ENCODE peak calls at places on chromosome 9, in ten cellular contexts. One of them, this sample, is unnamed.

GRCh38 chr9:76198336-76198735 is 195.9 kb downstream of the RFK start:
- DNase-seq in suprapubic skin: no peak
- DNase-seq in astrocyte of the spinal cord: peak
- DNase-seq in H1: no peak
- DNase-seq in cardiac fibroblast: peak
- DNase-seq in heart left ventricle: no peak
- DNase-seq in A549: no peak
- DNase-seq in testis: no peak
- DNase-seq in ovary: peak
- DNase-seq in AG10803: peak
- DNase-seq in this sample: no peak

GRCh38 chr9:113299800-113300292 is 3.3 kb downstream of the RNF183 start:
- DNase-seq in AG10803: no peak
- DNase-seq in suprapubic skin: no peak
- DNase-seq in ovary: no peak
- DNase-seq in H1: no peak
- DNase-seq in astrocyte of the spinal cord: no peak
- DNase-seq in A549: no peak
- DNase-seq in cardiac fibroblast: peak
- DNase-seq in heart left ventricle: no peak
- DNase-seq in testis: no peak
- DNase-seq in this sample: no peak

GRCh38 chr9:110995511-110996340 is 42.5 kb downstream of the LPAR1 start:
- DNase-seq in testis: no peak
- DNase-seq in heart left ventricle: no peak
- DNase-seq in H1: no peak
- DNase-seq in AG10803: peak
- DNase-seq in cardiac fibroblast: peak
- DNase-seq in ovary: no peak
- DNase-seq in suprapubic skin: no peak
- DNase-seq in A549: no peak
- DNase-seq in astrocyte of the spinal cord: peak
- DNase-seq in this sample: no peak

GRCh38 chr9:135095470-135096407 is 8.3 kb downstream of the OLFM1 start:
- DNase-seq in A549: no peak
- DNase-seq in suprapubic skin: no peak
- DNase-seq in heart left ventricle: no peak
- DNase-seq in astrocyte of the spinal cord: no peak
- DNase-seq in ovary: no peak
- DNase-seq in testis: no peak
- DNase-seq in AG10803: no peak
- DNase-seq in H1: no peak
- DNase-seq in cardiac fibroblast: no peak
- DNase-seq in this sample: no peak

GRCh38 chr9:91474656-91475055 is 51.0 kb upstream of the NFIL3 start:
- DNase-seq in testis: no peak
- DNase-seq in heart left ventricle: no peak
- DNase-seq in cardiac fibroblast: peak
- DNase-seq in AG10803: no peak
- DNase-seq in suprapubic skin: no peak
- DNase-seq in ovary: no peak
- DNase-seq in H1: no peak
- DNase-seq in astrocyte of the spinal cord: no peak
- DNase-seq in A549: no peak
- DNase-seq in this sample: no peak

GRCh38 chr9:135198144-135198543 is 110.7 kb downstream of the OLFM1 start:
- DNase-seq in H1: no peak
- DNase-seq in heart left ventricle: no peak
- DNase-seq in suprapubic skin: no peak
- DNase-seq in A549: no peak
- DNase-seq in AG10803: no peak
- DNase-seq in cardiac fibroblast: no peak
- DNase-seq in testis: no peak
- DNase-seq in ovary: no peak
- DNase-seq in astrocyte of the spinal cord: no peak
- DNase-seq in this sample: no peak

GRCh38 chr9:126690431-126691051 is 76.8 kb downstream of the LMX1B start:
- DNase-seq in heart left ventricle: peak
- DNase-seq in A549: peak
- DNase-seq in testis: peak
- DNase-seq in cardiac fibroblast: peak
- DNase-seq in ovary: no peak
- DNase-seq in astrocyte of the spinal cord: no peak
- DNase-seq in suprapubic skin: no peak
- DNase-seq in H1: peak
- DNase-seq in AG10803: no peak
- DNase-seq in this sample: no peak

GRCh38 chr9:68851657-68852056 is 146.6 kb downstream of the PIP5K1B start:
- DNase-seq in cardiac fibroblast: peak
- DNase-seq in A549: no peak
- DNase-seq in heart left ventricle: no peak
- DNase-seq in H1: no peak
- DNase-seq in testis: no peak
- DNase-seq in suprapubic skin: no peak
- DNase-seq in AG10803: peak
- DNase-seq in ovary: no peak
- DNase-seq in astrocyte of the spinal cord: no peak
- DNase-seq in this sample: no peak

GRCh38 chr9:107948086-107948485 is 458.5 kb upstream of the KLF4 start:
- DNase-seq in AG10803: peak
- DNase-seq in ovary: no peak
- DNase-seq in H1: no peak
- DNase-seq in A549: no peak
- DNase-seq in astrocyte of the spinal cord: no peak
- DNase-seq in testis: no peak
- DNase-seq in cardiac fibroblast: peak
- DNase-seq in heart left ventricle: no peak
- DNase-seq in suprapubic skin: no peak
- DNase-seq in this sample: no peak

GRCh38 chr9:108445431-108446018 is 410.3 kb downstream of the ACTL7B start:
- DNase-seq in astrocyte of the spinal cord: no peak
- DNase-seq in testis: no peak
- DNase-seq in heart left ventricle: no peak
- DNase-seq in ovary: no peak
- DNase-seq in AG10803: no peak
- DNase-seq in cardiac fibroblast: no peak
- DNase-seq in H1: no peak
- DNase-seq in suprapubic skin: no peak
- DNase-seq in A549: no peak
- DNase-seq in this sample: no peak

GRCh38 chr9:20838218-20838617 is 154.2 kb downstream of the FOCAD start:
- DNase-seq in ovary: no peak
- DNase-seq in cardiac fibroblast: peak
- DNase-seq in H1: no peak
- DNase-seq in testis: no peak
- DNase-seq in astrocyte of the spinal cord: peak
- DNase-seq in A549: no peak
- DNase-seq in heart left ventricle: no peak
- DNase-seq in suprapubic skin: no peak
- DNase-seq in AG10803: peak
- DNase-seq in this sample: no peak

GRCh38 chr9:86660146-86660545 is 287.2 kb downstream of the GAS1 start:
- DNase-seq in testis: no peak
- DNase-seq in H1: no peak
- DNase-seq in AG10803: peak
- DNase-seq in cardiac fibroblast: peak
- DNase-seq in A549: no peak
- DNase-seq in astrocyte of the spinal cord: peak
- DNase-seq in heart left ventricle: no peak
- DNase-seq in suprapubic skin: no peak
- DNase-seq in ovary: no peak
- DNase-seq in this sample: no peak

GRCh38 chr9:114482602-114483001 is 22.7 kb downstream of the WHRN start:
- DNase-seq in ovary: no peak
- DNase-seq in suprapubic skin: no peak
- DNase-seq in heart left ventricle: peak
- DNase-seq in astrocyte of the spinal cord: no peak
- DNase-seq in A549: no peak
- DNase-seq in H1: no peak
- DNase-seq in cardiac fibroblast: no peak
- DNase-seq in testis: peak
- DNase-seq in AG10803: no peak
- DNase-seq in this sample: no peak

GRCh38 chr9:108310202-108310601 is 545.6 kb downstream of the ACTL7B start:
- DNase-seq in H1: no peak
- DNase-seq in AG10803: no peak
- DNase-seq in ovary: no peak
- DNase-seq in A549: no peak
- DNase-seq in heart left ventricle: no peak
- DNase-seq in cardiac fibroblast: no peak
- DNase-seq in testis: no peak
- DNase-seq in astrocyte of the spinal cord: no peak
- DNase-seq in suprapubic skin: no peak
- DNase-seq in this sample: no peak

GRCh38 chr9:73434826-73435225 is 283.2 kb downstream of the ANXA1 start:
- DNase-seq in heart left ventricle: no peak
- DNase-seq in astrocyte of the spinal cord: no peak
- DNase-seq in suprapubic skin: no peak
- DNase-seq in H1: no peak
- DNase-seq in testis: no peak
- DNase-seq in AG10803: no peak
- DNase-seq in cardiac fibroblast: no peak
- DNase-seq in ovary: no peak
- DNase-seq in A549: no peak
- DNase-seq in this sample: no peak
- H3K4me3 ChIP-seq in heart left ventricle: no peak
- H3K4me3 ChIP-seq in astrocyte of the spinal cord: no peak
- H3K4me3 ChIP-seq in suprapubic skin: no peak
- H3K4me3 ChIP-seq in H1: no peak
- H3K4me3 ChIP-seq in testis: no peak
- H3K4me3 ChIP-seq in AG10803: no peak
- H3K4me3 ChIP-seq in cardiac fibroblast: no peak
- H3K4me3 ChIP-seq in ovary: no peak
- H3K4me3 ChIP-seq in A549: no peak
- H3K4me3 ChIP-seq in this sample: no peak

GRCh38 chr9:130833324-130833990 is 1.6 kb upstream of the ABL1 start:
- DNase-seq in A549: no peak
- DNase-seq in ovary: no peak
- DNase-seq in heart left ventricle: peak
- DNase-seq in H1: no peak
- DNase-seq in AG10803: peak
- DNase-seq in astrocyte of the spinal cord: peak
- DNase-seq in suprapubic skin: no peak
- DNase-seq in cardiac fibroblast: peak
- DNase-seq in testis: no peak
- DNase-seq in this sample: no peak
- H3K4me3 ChIP-seq in A549: no peak
- H3K4me3 ChIP-seq in ovary: no peak
- H3K4me3 ChIP-seq in heart left ventricle: peak
- H3K4me3 ChIP-seq in H1: no peak
- H3K4me3 ChIP-seq in AG10803: no peak
- H3K4me3 ChIP-seq in astrocyte of the spinal cord: no peak
- H3K4me3 ChIP-seq in suprapubic skin: no peak
- H3K4me3 ChIP-seq in cardiac fibroblast: no peak
- H3K4me3 ChIP-seq in testis: no peak
- H3K4me3 ChIP-seq in this sample: no peak

GRCh38 chr9:94779101-94779500 is 52.6 kb downstream of the AOPEP start:
- DNase-seq in cardiac fibroblast: no peak
- DNase-seq in testis: no peak
- DNase-seq in AG10803: no peak
- DNase-seq in H1: no peak
- DNase-seq in A549: no peak
- DNase-seq in suprapubic skin: no peak
- DNase-seq in astrocyte of the spinal cord: no peak
- DNase-seq in ovary: no peak
- DNase-seq in heart left ventricle: no peak
- DNase-seq in this sample: no peak
- H3K4me3 ChIP-seq in cardiac fibroblast: no peak
- H3K4me3 ChIP-seq in testis: no peak
- H3K4me3 ChIP-seq in AG10803: no peak
- H3K4me3 ChIP-seq in H1: no peak
- H3K4me3 ChIP-seq in A549: no peak
- H3K4me3 ChIP-seq in suprapubic skin: no peak
- H3K4me3 ChIP-seq in astrocyte of the spinal cord: no peak
- H3K4me3 ChIP-seq in ovary: no peak
- H3K4me3 ChIP-seq in heart left ventricle: no peak
- H3K4me3 ChIP-seq in this sample: no peak

GRCh38 chr9:136223871-136224640 is 19.1 kb upstream of the LHX3 start:
- DNase-seq in suprapubic skin: no peak
- DNase-seq in cardiac fibroblast: no peak
- DNase-seq in testis: no peak
- DNase-seq in astrocyte of the spinal cord: no peak
- DNase-seq in ovary: no peak
- DNase-seq in AG10803: no peak
- DNase-seq in H1: no peak
- DNase-seq in heart left ventricle: no peak
- DNase-seq in A549: no peak
- DNase-seq in this sample: no peak
- H3K4me3 ChIP-seq in suprapubic skin: no peak
- H3K4me3 ChIP-seq in cardiac fibroblast: no peak
- H3K4me3 ChIP-seq in testis: no peak
- H3K4me3 ChIP-seq in astrocyte of the spinal cord: no peak
- H3K4me3 ChIP-seq in ovary: no peak
- H3K4me3 ChIP-seq in AG10803: no peak
- H3K4me3 ChIP-seq in H1: no peak
- H3K4me3 ChIP-seq in heart left ventricle: no peak
- H3K4me3 ChIP-seq in A549: no peak
- H3K4me3 ChIP-seq in this sample: no peak

This sample was measured in iPS DF 6.9.